ENCODE peak calls at places on chromosomes 1 and 21, in nine cellular contexts. X is IMR-90; S is kidney; U is RWPE1; K is body of pancreas; E is stimulated activated CD4-positive, alpha-beta T cell treated with anti-CD3 and anti-CD28 coated beads, Interleukin-1b, Interleukin-23, amount 100 ng/mL, for 1 hour; N is CD14-positive monocyte; R is midbrain; G is nucleus accumbens. P is an unnamed sample.

GRCh38 chr1:48223372-48224081 is 1.0 kb downstream of the SLC5A9 start:
- DNase-seq in U (no peak), G (no peak), X (no peak), S (no peak), N (no peak), R (no peak), K (peak), E (no peak), P (no peak)

GRCh38 chr1:29094433-29094832 is 29.3 kb downstream of the TMEM200B start:
- DNase-seq in U (no peak), R (no peak), S (no peak), E (no peak), X (no peak), K (no peak), G (no peak), N (no peak), P (no peak)

GRCh38 chr1:32116531-32116930 is 8.7 kb downstream of the KPNA6 start:
- DNase-seq in E (no peak), K (no peak), U (no peak), X (no peak), G (no peak), R (no peak), N (no peak), S (no peak), P (no peak)

GRCh38 chr1:40247655-40248054 is at the start of gene TMCO2:
- DNase-seq in S (no peak), E (no peak), U (no peak), K (no peak), N (no peak), R (no peak), X (no peak), G (no peak), P (no peak)

GRCh38 chr1:58909914-58910681 is 126.3 kb upstream of the JUN start:
- DNase-seq in R (no peak), K (no peak), G (no peak), X (no peak), S (no peak), U (no peak), N (no peak), E (no peak), P (no peak)

GRCh38 chr1:119721933-119722332 is 10.2 kb downstream of the PHGDH start:
- DNase-seq in G (no peak), K (no peak), R (no peak), E (no peak), S (no peak), X (no peak), U (no peak), N (no peak), P (no peak)

GRCh38 chr1:184557423-184558347 is 170.9 kb downstream of the C1orf21 start:
- DNase-seq in K (no peak), S (no peak), G (no peak), N (no peak), E (no peak), R (no peak), U (no peak), X (no peak), P (no peak)

GRCh38 chr1:52551476-52552235 is 1.2 kb downstream of the TUT4 start:
- DNase-seq in U (no peak), E (no peak), N (no peak), G (no peak), K (peak), R (peak), X (peak), S (no peak), P (no peak)

GRCh38 chr1:6960291-6960758 is 175.1 kb downstream of the CAMTA1 start:
- DNase-seq in R (peak), N (no peak), S (peak), E (no peak), U (peak), X (peak), G (no peak), K (peak), P (no peak)

GRCh38 chr1:229871078-229871676 is 195.9 kb upstream of the GALNT2 start:
- DNase-seq in N (no peak), G (no peak), R (no peak), U (no peak), S (no peak), K (no peak), E (no peak), X (no peak), P (no peak)

GRCh38 chr1:58768971-58769808 is 14.7 kb downstream of the JUN start:
- DNase-seq in X (peak), E (no peak), K (peak), U (peak), R (peak), N (no peak), G (peak), S (peak), P (peak)

GRCh38 chr1:16156848-16157495 is 1.1 kb upstream of the EPHA2 start:
- DNase-seq in K (no peak), S (no peak), N (no peak), E (no peak), G (no peak), U (no peak), R (no peak), X (peak), P (no peak)

GRCh38 chr21:38567577-38568360 is 69.5 kb upstream of the ERG start:
- DNase-seq in R (no peak), U (peak), G (no peak), K (no peak), S (no peak), X (peak), N (no peak), E (no peak), P (no peak)

GRCh38 chr1:27990920-27991537 is 31.3 kb downstream of the XKR8 start:
- DNase-seq in G (no peak), X (peak), U (no peak), S (no peak), K (no peak), R (no peak), E (no peak), N (no peak), P (no peak)

GRCh38 chr1:38031513-38031866 is 15.1 kb downstream of the POU3F1 start:
- DNase-seq in U (no peak), G (no peak), R (no peak), E (no peak), K (no peak), S (no peak), N (no peak), X (no peak), P (no peak)